ENCODE peak calls at places on chromosomes 3 and 15, in ten cellular contexts. R is NCI-H1417, I is IMR-90, Z is foreskin fibroblast, H is mammary epithelial cell, S is fibroblast of mammary gland, A is brain microvascular endothelial cell, O is AG10803, N is cardiac septum, P is BE2C. V is an unnamed sample.

GRCh38 chr3:32733631-32734229 is 48.7 kb downstream of the CNOT10 start:
- DNase-seq in R (no peak), I (peak), Z (peak), H (no peak), S (peak), A (peak), O (peak), N (no peak), P (no peak), V (peak)

GRCh38 chr3:9820944-9821343 is 10.9 kb downstream of the TTLL3 start:
- DNase-seq in R (no peak), I (peak), Z (peak), H (no peak), S (peak), A (peak), O (no peak), N (no peak), P (no peak), V (peak)

GRCh38 chr3:178325330-178325729 is 210.9 kb upstream of the KCNMB2 start:
- DNase-seq in R (no peak), I (peak), Z (peak), H (no peak), S (peak), A (no peak), O (peak), N (no peak), P (no peak), V (peak)

GRCh38 chr3:9732080-9732752 is 681 bp downstream of the BRPF1 start:
- DNase-seq in R (peak), I (no peak), Z (peak), H (no peak), S (no peak), A (no peak), O (no peak), N (no peak), P (no peak), V (peak)

GRCh38 chr3:50648297-50648696 is 26.4 kb upstream of the DOCK3 start:
- DNase-seq in R (no peak), I (peak), Z (peak), H (no peak), S (peak), A (no peak), O (no peak), N (no peak), P (peak), V (no peak)

GRCh38 chr3:1798711-1799410 is 299.8 kb upstream of the CNTN4 start:
- DNase-seq in R (no peak), I (no peak), Z (no peak), H (no peak), S (no peak), A (no peak), O (no peak), N (no peak), P (no peak), V (no peak)

GRCh38 chr15:45790325-45790943 is 155.6 kb downstream of the SQOR start:
- DNase-seq in R (peak), I (peak), Z (peak), H (peak), S (peak), A (peak), O (peak), N (no peak), P (peak), V (peak)

GRCh38 chr3:134029734-134030381 is at the start of gene SLCO2A1:
- DNase-seq in R (peak), I (peak), Z (peak), H (peak), S (peak), A (no peak), O (peak), N (no peak), P (peak), V (peak)

GRCh38 chr3:124779116-124779515 is 48.9 kb downstream of the UMPS start:
- DNase-seq in R (no peak), I (no peak), Z (no peak), H (no peak), S (no peak), A (no peak), O (no peak), N (no peak), P (no peak), V (no peak)

GRCh38 chr3:197186887-197187588 is 111.4 kb downstream of the DLG1 start:
- DNase-seq in R (peak), I (peak), Z (peak), H (peak), S (peak), A (peak), O (peak), N (no peak), P (peak), V (peak)

GRCh38 chr3:38109580-38110313 is 27.2 kb downstream of the ACAA1 start:
- DNase-seq in R (no peak), I (no peak), Z (no peak), H (no peak), S (no peak), A (no peak), O (no peak), N (no peak), P (no peak), V (no peak)

GRCh38 chr3:151615464-151615863 is 118.3 kb upstream of the AADACL2 start:
- DNase-seq in R (no peak), I (no peak), Z (no peak), H (no peak), S (no peak), A (no peak), O (no peak), N (no peak), P (no peak), V (no peak)

GRCh38 chr15:62165793-62166380 is 802 bp upstream of the C2CD4B start:
- DNase-seq in R (no peak), I (no peak), Z (no peak), H (no peak), S (peak), A (peak), O (no peak), N (no peak), P (no peak), V (no peak)

GRCh38 chr3:48504051-48504946 is at the start of gene SHISA5:
- DNase-seq in R (peak), I (peak), Z (peak), H (peak), S (peak), A (peak), O (peak), N (peak), P (peak), V (peak)

GRCh38 chr15:65939901-65940617 is 70.8 kb downstream of the RAB11A start:
- DNase-seq in R (peak), I (peak), Z (peak), H (peak), S (peak), A (peak), O (peak), N (peak), P (no peak), V (peak)

GRCh38 chr3:135623558-135623957 is 342.0 kb upstream of the PPP2R3A start:
- DNase-seq in R (no peak), I (no peak), Z (no peak), H (no peak), S (no peak), A (no peak), O (no peak), N (no peak), P (no peak), V (no peak)

GRCh38 chr3:126971891-126972351 is 11.0 kb upstream of the PLXNA1 start:
- DNase-seq in R (no peak), I (peak), Z (peak), H (no peak), S (peak), A (peak), O (peak), N (peak), P (peak), V (no peak)

GRCh38 chr3:18751514-18751913 is 326.4 kb upstream of the SATB1 start:
- DNase-seq in R (peak), I (no peak), Z (no peak), H (no peak), S (no peak), A (no peak), O (no peak), N (no peak), P (no peak), V (no peak)

GRCh38 chr3:28612232-28612631 is 263.6 kb upstream of the AZI2 start:
- DNase-seq in R (peak), I (no peak), Z (no peak), H (no peak), S (no peak), A (no peak), O (no peak), N (no peak), P (no peak), V (no peak)

GRCh38 chr15:55247766-55248427 is 41.7 kb downstream of the RAB27A start:
- DNase-seq in R (no peak), I (no peak), Z (no peak), H (no peak), S (no peak), A (no peak), O (no peak), N (peak), P (no peak), V (peak)

GRCh38 chr15:36029606-36030005 is 483.6 kb upstream of the DPH6 start:
- DNase-seq in R (no peak), I (peak), Z (peak), H (no peak), S (peak), A (peak), O (peak), N (no peak), P (no peak), V (no peak)

GRCh38 chr3:52093751-52094525 is 37.6 kb upstream of the DUSP7 start:
- DNase-seq in R (no peak), I (peak), Z (peak), H (no peak), S (peak), A (peak), O (peak), N (no peak), P (peak), V (peak)

GRCh38 chr3:136249091-136249490 is 1.0 kb upstream of the PCCB start:
- DNase-seq in R (no peak), I (no peak), Z (no peak), H (no peak), S (no peak), A (no peak), O (no peak), N (no peak), P (no peak), V (no peak)

GRCh38 chr15:69253156-69253555 is 45.6 kb upstream of the PAQR5 start:
- DNase-seq in R (no peak), I (peak), Z (peak), H (peak), S (peak), A (peak), O (peak), N (no peak), P (peak), V (peak)

V was measured in epithelial cell of esophagus.